ENCODE peak calls at places on chromosomes 13 and 19, in eight cellular contexts. W is stomach, Q is H1, E is tibial nerve, I is GM12878, Z is upper lobe of left lung, H is transverse colon, T is sigmoid colon. D is an unnamed sample. For H3K4me1, the result is how much of the 10 kb centered on the place peaks cover.

GRCh38 chr13:81957121-81957520 is 1616.2 kb upstream of the SPRY2 start:
- DNase-seq in E (no peak), T (no peak), Q (no peak), Z (no peak), I (no peak), H (no peak), W (no peak), D (no peak)

GRCh38 chr13:20716951-20717350 is 13.5 kb downstream of the IL17D start:
- DNase-seq in I (no peak), E (no peak), T (no peak), H (no peak), W (no peak), Q (no peak), Z (no peak), D (no peak)

GRCh38 chr19:29603308-29603707 is 2.8 kb upstream of the POP4 start:
- DNase-seq in Q (no peak), Z (no peak), E (no peak), T (peak), H (no peak), W (no peak), I (no peak), D (no peak)

GRCh38 chr19:57099199-57099661 is 20.6 kb upstream of the USP29 start:
- DNase-seq in Q (no peak), I (no peak), H (peak), T (peak), E (peak), W (peak), Z (peak), D (peak)

GRCh38 chr13:49635599-49636433 is 7.5 kb downstream of the ARL11 start:
- DNase-seq in Z (no peak), I (peak), W (peak), H (no peak), T (no peak), Q (peak), E (peak), D (peak)

GRCh38 chr13:20340759-20341161 is 108.6 kb upstream of the GJB6 start:
- DNase-seq in E (peak), T (no peak), W (no peak), I (no peak), H (no peak), Z (peak), Q (no peak), D (no peak)

GRCh38 chr13:104757712-104758111 is 1691.5 kb upstream of the SLC10A2 start:
- DNase-seq in H (no peak), Q (no peak), W (no peak), I (no peak), T (no peak), Z (no peak), E (no peak), D (no peak)

GRCh38 chr13:83008496-83008895 is 873.8 kb downstream of the SLITRK1 start:
- DNase-seq in I (no peak), W (no peak), E (no peak), Z (no peak), H (no peak), Q (no peak), T (no peak), D (no peak)

GRCh38 chr19:4173479-4174211 is 8.7 kb downstream of the SIRT6 start:
- DNase-seq in W (no peak), Q (no peak), H (no peak), I (no peak), Z (no peak), T (no peak), E (no peak), D (no peak)

GRCh38 chr13:93409001-93409400 is 182.4 kb downstream of the GPC6 start:
- DNase-seq in T (no peak), H (no peak), Q (no peak), E (no peak), Z (no peak), I (no peak), W (no peak), D (no peak)

GRCh38 chr19:51327066-51327985 is 14.6 kb downstream of the VSIG10L start:
- DNase-seq in E (no peak), I (no peak), H (peak), Q (peak), W (peak), Z (peak), T (no peak), D (no peak)

GRCh38 chr13:48112896-48113525 is 18.1 kb upstream of the MED4 start:
- DNase-seq in I (no peak), W (no peak), T (no peak), Z (no peak), H (no peak), E (no peak), Q (no peak), D (no peak)

GRCh38 chr19:15379996-15380647 is 535 bp upstream of the AKAP8 start:
- DNase-seq in W (peak), T (peak), Q (peak), H (peak), Z (no peak), E (no peak), I (no peak), D (no peak)

GRCh38 chr19:55654833-55655647 is at the start of gene U2AF2:
- DNase-seq in E (peak), Q (no peak), H (peak), Z (peak), I (no peak), W (peak), T (peak), D (peak)
- TF ChIP-seq POLR2A in E (no peak), Q (peak), H (peak), Z (peak), I (peak), W (no peak), T (no peak), D (peak)

GRCh38 chr19:10417598-10418280 is 2.6 kb upstream of the PDE4A start:
- DNase-seq in Z (peak), H (no peak), Q (no peak), I (no peak), E (no peak), T (no peak), W (no peak), D (no peak)

GRCh38 chr19:10419646-10420443 is 493 bp upstream of the PDE4A start:
- DNase-seq in E (no peak), Q (peak), Z (peak), I (no peak), T (no peak), H (no peak), W (no peak), D (no peak)

GRCh38 chr19:10420444-10421239 is at the start of gene PDE4A:
- DNase-seq in I (no peak), W (no peak), H (no peak), Q (no peak), E (no peak), Z (peak), T (no peak), D (no peak)

GRCh38 chr19:10418281-10419199 is 1.8 kb upstream of the PDE4A start:
- DNase-seq in Z (peak), T (no peak), E (no peak), I (no peak), H (no peak), W (no peak), Q (no peak), D (no peak)

GRCh38 chr19:10419200-10419645 is 1.1 kb upstream of the PDE4A start:
- DNase-seq in W (no peak), H (no peak), Q (no peak), E (no peak), Z (peak), I (no peak), T (no peak), D (no peak)
- H3K4me1 ChIP-seq in W (under half), H (under half), Q (under half), E (under half), Z (half or more), I (under half), T (half or more), D (under half)

DNA sequence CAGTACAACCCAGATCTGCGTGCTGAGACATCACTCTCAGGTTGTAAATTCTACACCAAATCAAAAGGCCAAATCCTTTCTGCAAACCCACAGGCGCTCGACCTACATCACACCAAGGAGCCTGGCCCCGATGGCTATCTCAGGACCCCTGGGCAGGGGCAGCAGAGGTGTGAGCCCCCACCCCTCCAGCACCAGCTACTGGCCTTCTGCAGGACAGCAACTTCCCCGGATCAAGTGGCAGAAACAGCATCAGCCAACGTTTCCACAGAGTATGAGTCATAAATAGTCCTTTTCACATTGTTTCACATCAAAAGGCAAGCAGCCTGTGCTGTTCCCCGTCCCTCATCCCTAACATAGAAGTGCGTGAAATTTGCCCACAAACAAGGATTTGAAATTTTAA is 276.1 kb downstream of the ZNF536 start:
- DNase-seq in E (no peak), I (no peak), Q (no peak), H (no peak), Z (no peak), T (no peak), W (no peak), D (no peak)
- TF ChIP-seq EP300 in E (peak), I (no peak), Q (no peak), H (no peak), Z (no peak), T (no peak), W (no peak), D (no peak)

DNA sequence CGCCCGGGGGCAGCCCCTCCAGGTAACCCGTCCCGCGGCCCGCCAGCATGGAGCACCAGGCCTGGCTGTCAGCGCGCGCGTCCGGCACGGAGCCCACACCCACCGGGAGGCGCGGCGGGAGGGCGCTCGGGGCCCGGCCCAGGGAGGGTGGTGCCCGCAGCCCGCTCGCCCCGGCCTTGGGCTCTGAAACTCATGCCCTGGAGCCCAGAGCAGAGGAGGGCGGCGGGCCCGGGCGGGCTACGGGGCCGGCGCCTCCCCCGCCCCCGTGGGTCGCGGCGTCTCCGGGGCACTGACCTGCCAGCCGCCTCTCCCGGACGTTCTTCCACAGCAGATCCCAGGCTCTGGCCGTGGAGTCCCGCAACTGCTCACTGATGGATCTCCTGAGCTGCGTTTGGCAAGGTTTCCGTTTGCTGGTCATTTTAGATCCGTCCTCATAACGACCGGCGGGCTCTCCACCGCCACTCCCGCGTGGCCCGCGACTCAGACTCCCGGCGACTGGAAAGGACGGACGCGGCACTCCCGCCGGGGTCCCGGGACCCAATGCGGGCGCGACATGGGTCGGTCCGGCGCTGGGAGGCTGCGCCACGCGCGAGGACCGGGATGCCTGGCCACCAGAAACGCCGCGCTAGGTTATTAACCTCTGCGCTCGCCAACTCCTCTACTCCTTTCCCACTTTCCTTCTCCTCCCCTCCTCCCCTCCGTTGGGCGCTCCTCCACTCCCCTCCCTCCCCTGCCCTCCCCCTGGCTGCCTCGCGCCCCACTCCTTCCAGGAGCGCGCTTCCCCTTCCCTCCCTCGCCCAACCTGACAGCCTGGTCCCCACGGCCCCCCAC is 64.7 kb upstream of the STARD13 start:
- DNase-seq in E (peak), T (peak), I (no peak), H (peak), W (peak), Z (peak), Q (no peak), D (peak)
- TF ChIP-seq POLR2A in E (peak), T (peak), I (no peak), H (peak), W (no peak), Z (peak), Q (no peak), D (no peak)

DNA sequence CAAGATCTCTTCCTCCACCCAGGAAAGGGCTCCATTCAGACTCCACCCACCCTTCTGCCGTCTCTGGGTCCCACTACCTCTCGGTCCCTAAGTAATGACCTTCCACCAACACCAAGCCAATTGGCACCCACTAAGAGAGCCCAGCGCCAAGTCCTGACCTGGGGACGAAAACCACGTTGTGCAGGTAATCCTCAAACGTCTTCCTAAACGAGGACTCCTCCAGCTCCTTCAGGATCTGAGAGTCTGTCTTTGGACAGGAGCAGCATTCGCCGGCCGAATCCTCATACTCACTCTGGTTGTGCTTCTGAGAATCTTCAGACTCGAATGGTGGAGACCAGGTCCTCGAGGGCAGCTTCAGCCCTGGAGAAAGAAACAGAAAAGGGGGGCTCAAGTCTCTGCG is 83.1 kb downstream of the ZNF557 start:
- DNase-seq in Q (no peak), I (no peak), Z (no peak), H (no peak), T (peak), W (no peak), E (no peak), D (no peak)
- H3K4me1 ChIP-seq in Q (under half), I (under half), Z (under half), H (under half), T (under half), W (under half), E (under half), D (under half)

DNA sequence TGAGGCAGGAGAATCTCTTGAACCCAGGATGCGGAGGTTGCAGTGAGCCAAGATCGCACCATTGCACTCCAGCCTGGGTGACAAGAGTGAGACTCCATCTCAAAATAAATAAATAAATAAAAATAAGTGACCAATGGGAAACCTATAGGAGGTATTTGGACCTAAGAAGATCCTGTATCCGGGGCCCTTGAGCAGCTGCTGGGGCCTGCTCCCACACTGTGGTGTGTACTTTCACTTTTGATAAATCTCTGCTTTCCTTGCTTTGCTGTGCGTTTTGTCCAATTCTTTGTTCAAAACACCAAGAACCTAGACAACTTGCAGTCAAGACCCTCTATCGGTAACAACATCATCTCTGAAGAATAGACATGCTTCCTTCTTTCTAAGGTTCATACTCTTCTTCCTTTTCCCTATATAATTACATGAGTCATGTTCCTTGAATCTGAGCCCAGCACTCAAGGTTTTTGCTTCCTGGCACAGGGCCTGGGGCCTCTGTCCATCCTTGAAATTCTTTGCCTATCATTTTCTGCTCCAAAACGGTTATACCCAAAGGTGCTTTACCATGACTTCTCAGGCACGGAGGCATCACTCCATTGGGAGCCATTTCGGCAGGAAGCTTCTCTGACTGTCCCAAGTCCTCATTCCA is 14.2 kb upstream of the PNMA8C start:
- DNase-seq in T (no peak), W (peak), E (no peak), H (no peak), Q (no peak), Z (no peak), I (no peak), D (peak)
- TF ChIP-seq EP300 in T (no peak), W (no peak), E (no peak), H (no peak), Q (no peak), Z (no peak), I (no peak), D (no peak)